ENCODE peak calls at places on chromosomes 2 and 18, in seven cellular contexts. I is OCI-LY7, R is mesendoderm, V is aorta, B is colonic mucosa, X is fibroblast of lung, C is pancreas. M is an unnamed sample.

GRCh38 chr2:37707393-37707792 is 36.0 kb upstream of the CDC42EP3 start:
- DNase-seq in I (no peak), R (no peak), V (no peak), B (no peak), X (no peak), C (no peak), M (no peak)

GRCh38 chr2:39080152-39080551 is 40.7 kb downstream of the SOS1 start:
- DNase-seq in I (no peak), R (peak; percentile 14), V (no peak), B (no peak), X (no peak), C (no peak), M (no peak)

GRCh38 chr2:152587187-152587947 is 129.9 kb downstream of the PRPF40A start:
- DNase-seq in I (no peak), R (no peak), V (no peak), B (no peak), X (peak; percentile 43), C (no peak), M (peak; percentile 58)

GRCh38 chr18:58867281-58867961 is 2.7 kb downstream of the ZNF532 start:
- DNase-seq in I (no peak), R (peak; percentile 98), V (no peak), B (no peak), X (no peak), C (no peak), M (no peak)

GRCh38 chr2:208406474-208407451 is at the start of gene PTH2R:
- DNase-seq in I (no peak), R (peak; percentile 44), V (peak; percentile 67), B (no peak), X (peak; percentile 5), C (peak; percentile 75), M (no peak)

GRCh38 chr2:54535599-54536195 is 79.6 kb downstream of the SPTBN1 start:
- DNase-seq in I (peak; percentile 40), R (no peak), V (no peak), B (no peak), X (no peak), C (no peak), M (no peak)

GRCh38 chr18:36089001-36089400 is 21.6 kb upstream of the RPRD1A start:
- DNase-seq in I (no peak), R (no peak), V (no peak), B (no peak), X (no peak), C (no peak), M (no peak)

GRCh38 chr18:40917096-40917495 is 1037.9 kb upstream of the PIK3C3 start:
- DNase-seq in I (no peak), R (no peak), V (no peak), B (no peak), X (peak; percentile 29), C (no peak), M (peak; percentile 3)

GRCh38 chr2:165357758-165358157 is 111.7 kb upstream of the CSRNP3 start:
- DNase-seq in I (no peak), R (peak; percentile 20), V (no peak), B (no peak), X (peak; percentile 87), C (no peak), M (peak; percentile 68)

GRCh38 chr18:57555134-57555533 is 31.4 kb downstream of the FECH start:
- DNase-seq in I (no peak), R (no peak), V (no peak), B (no peak), X (no peak), C (no peak), M (no peak)

GRCh38 chr2:10500601-10501361 is 52.7 kb upstream of the ODC1 start:
- DNase-seq in I (no peak), R (no peak), V (no peak), B (peak; percentile 14), X (no peak), C (no peak), M (no peak)

GRCh38 chr2:164782323-164782722 is 59.3 kb downstream of the COBLL1 start:
- DNase-seq in I (no peak), R (no peak), V (no peak), B (no peak), X (peak; percentile 41), C (no peak), M (peak; percentile 47)

GRCh38 chr2:105344704-105345345 is 7.5 kb downstream of the C2orf49 start:
- DNase-seq in I (peak; percentile 50), R (peak; percentile 45), V (no peak), B (no peak), X (peak; percentile 68), C (no peak), M (peak; percentile 63)

GRCh38 chr2:132577693-132578092 is 92.3 kb downstream of the LYPD1 start:
- DNase-seq in I (no peak), R (no peak), V (no peak), B (no peak), X (no peak), C (no peak), M (no peak)

GRCh38 chr2:39304200-39304599 is 60.4 kb upstream of the CDKL4 start:
- DNase-seq in I (no peak), R (no peak), V (no peak), B (no peak), X (no peak), C (no peak), M (no peak)

GRCh38 chr2:165536861-165537499 is 67.5 kb downstream of the CSRNP3 start:
- DNase-seq in I (no peak), R (no peak), V (no peak), B (no peak), X (no peak), C (no peak), M (peak; percentile 3)

GRCh38 chr2:42905341-42906114 is 113.1 kb upstream of the HAAO start:
- DNase-seq in I (no peak), R (peak; percentile 72), V (peak; percentile 76), B (no peak), X (no peak), C (no peak), M (peak; percentile 51)

GRCh38 chr2:8679567-8679826 is 2.4 kb upstream of the ID2 start:
- DNase-seq in I (no peak), R (no peak), V (no peak), B (no peak), X (no peak), C (no peak), M (no peak)

GRCh38 chr2:43941359-43941758 is 54.4 kb downstream of the LRPPRC start:
- DNase-seq in I (no peak), R (no peak), V (no peak), B (no peak), X (no peak), C (no peak), M (no peak)

GRCh38 chr2:84441036-84441435 is 18.0 kb downstream of the SUCLG1 start:
- DNase-seq in I (no peak), R (no peak), V (no peak), B (no peak), X (peak; percentile 15), C (no peak), M (no peak)

GRCh38 chr2:84441505-84441904 is 17.6 kb downstream of the SUCLG1 start:
- DNase-seq in I (no peak), R (no peak), V (no peak), B (no peak), X (no peak), C (no peak), M (no peak)

DNA sequence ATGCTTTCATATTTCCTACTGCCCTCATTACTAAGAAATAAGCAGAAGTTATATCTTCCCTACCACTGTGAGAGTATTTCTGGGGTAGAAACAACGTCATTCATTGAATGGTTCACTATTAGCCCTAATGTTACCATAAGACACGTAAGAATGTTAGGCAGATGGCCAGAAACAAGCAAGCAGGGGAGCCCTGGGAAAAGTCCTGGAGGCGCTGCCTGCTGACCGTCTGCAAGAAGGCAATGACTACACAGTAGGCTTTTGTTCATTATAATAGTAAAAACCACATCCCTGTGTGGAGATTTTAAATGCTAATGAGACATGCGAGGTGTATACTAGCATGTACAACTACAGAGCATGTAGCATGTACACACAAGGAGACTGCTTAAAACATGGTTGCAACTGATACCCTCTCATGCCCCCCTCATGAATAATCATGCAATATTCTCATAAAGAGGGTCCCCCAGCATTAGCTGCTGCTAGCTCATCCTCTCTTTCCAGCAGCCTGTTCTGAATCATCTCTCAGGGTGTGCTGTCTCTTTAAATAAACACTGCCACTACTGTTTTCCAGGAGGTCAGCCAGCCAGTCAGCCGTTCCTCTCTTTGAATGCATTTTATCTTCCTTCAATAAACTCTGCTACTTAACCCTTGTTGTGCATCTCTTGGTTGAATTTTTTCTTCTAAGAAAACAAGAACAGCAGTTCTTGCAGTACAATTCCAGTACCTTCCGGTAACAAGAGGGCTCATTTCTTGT is 23.6 kb downstream of the SUCLG1 start:
- DNase-seq in I (no peak), R (no peak), V (no peak), B (no peak), X (peak; percentile 79), C (no peak), M (peak; percentile 79)
- H3K27ac ChIP-seq in I (no peak overlapping the region), R (no peak overlapping the region), V (no peak overlapping the region), B (no peak overlapping the region), X (peak overlapping the region; percentile 52), C (no peak overlapping the region), M (peak overlapping the region; percentile 19)

GRCh38 chr2:64542071-64543005 is 18.2 kb downstream of the AFTPH start:
- DNase-seq in I (no peak), R (no peak), V (no peak), B (no peak), X (no peak), C (no peak), M (no peak)

GRCh38 chr2:64538764-64539433 is 14.8 kb downstream of the AFTPH start:
- DNase-seq in I (no peak), R (no peak), V (no peak), B (no peak), X (no peak), C (no peak), M (no peak)

GRCh38 chr2:64543006-64543697 is 19.0 kb downstream of the AFTPH start:
- DNase-seq in I (no peak), R (no peak), V (no peak), B (no peak), X (no peak), C (no peak), M (no peak)

GRCh38 chr2:64540615-64541014 is 16.5 kb downstream of the AFTPH start:
- DNase-seq in I (no peak), R (no peak), V (no peak), B (no peak), X (no peak), C (no peak), M (no peak)

DNA sequence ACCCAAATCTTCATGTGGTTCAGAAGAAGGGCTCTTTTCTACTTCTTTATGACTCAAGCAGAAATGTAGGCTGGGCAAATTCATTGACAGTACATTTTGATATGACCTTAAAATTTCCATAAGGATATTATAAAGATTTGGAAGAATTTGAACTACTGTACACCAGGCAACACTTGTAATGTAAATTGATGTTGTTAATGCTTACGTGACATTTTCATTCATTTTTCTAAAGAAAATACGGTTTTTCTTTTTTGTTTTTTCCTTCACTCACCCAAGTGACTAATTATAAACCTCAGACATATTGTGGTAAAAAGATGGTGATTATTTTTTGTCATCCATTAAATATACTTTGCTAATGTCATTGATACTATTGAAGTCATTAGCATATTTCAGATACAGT is 17.4 kb downstream of the AFTPH start:
- DNase-seq in I (no peak), R (no peak), V (no peak), B (no peak), X (no peak), C (no peak), M (no peak)
- H3K4me1 ChIP-seq in I (no peaks in the 10 kb centered on the region), R (peaks cover 2% of the 10 kb centered on the region), V (peaks cover 7% of the 10 kb centered on the region), B (no peaks in the 10 kb centered on the region), X (no peaks in the 10 kb centered on the region), C (peaks cover 69% of the 10 kb centered on the region), M (peaks cover 3% of the 10 kb centered on the region)

GRCh38 chr18:29123706-29124530 is 947.0 kb upstream of the CDH2 start:
- DNase-seq in I (no peak), R (peak; percentile 35), V (no peak), B (no peak), X (peak; percentile 14), C (no peak), M (peak; percentile 29)
- H3K27ac ChIP-seq in I (no peak overlapping the region), R (no peak overlapping the region), V (no peak overlapping the region), B (no peak overlapping the region), X (no peak overlapping the region), C (no peak overlapping the region), M (no peak overlapping the region)

GRCh38 chr18:9106800-9107574 is 4.5 kb downstream of the NDUFV2 start:
- DNase-seq in I (no peak), R (peak; percentile 83), V (no peak), B (no peak), X (no peak), C (no peak), M (peak; percentile 6)
- H3K4me1 ChIP-seq in I (peaks cover 50% of the 10 kb centered on the region), R (peaks cover 4% of the 10 kb centered on the region), V (peaks cover 2% of the 10 kb centered on the region), B (peaks cover 20% of the 10 kb centered on the region), X (peaks cover 10% of the 10 kb centered on the region), C (peaks cover 44% of the 10 kb centered on the region), M (peaks cover 4% of the 10 kb centered on the region)

M was measured in mesenchymal stem cell.